ENCODE peak calls at places on chromosomes 12 and 14, in ten cellular contexts. C is COR-L47; O is sciatic nerve; W is DMS 273 treated with DMSO at 0.1 percent for 48 hours; E is NCI-H1105; T is stimulated activated CD4-positive, alpha-beta T cell treated with anti-CD3 and anti-CD28 coated beads, Interleukin-1b, Interleukin-23, amount 100 ng/mL, for 48 hours; L is type B pancreatic cell; D is Jurkat, Clone E6-1; K is stimulated activated CD8-positive, alpha-beta memory T cell treated with anti-CD3 and anti-CD28 coated beads, Interleukin-4, amount 100 ng/mL, for 24 hours; I is endothelial cell. Q is an unnamed sample.

GRCh38 chr12:102593128-102593527 is 112.8 kb upstream of the IGF1 start:
- DNase-seq in C (no peak), O (no peak), W (no peak), E (no peak), T (no peak), L (no peak), D (no peak), K (no peak), I (no peak), Q (no peak)

GRCh38 chr14:95500772-95501401 is 15.6 kb downstream of the SYNE3 start:
- DNase-seq in C (no peak), O (peak), W (no peak), E (no peak), T (no peak), L (no peak), D (no peak), K (no peak), I (no peak), Q (no peak)

GRCh38 chr12:51269174-51270066 is 795 bp downstream of the SMAGP start:
- DNase-seq in C (no peak), O (peak), W (no peak), E (no peak), T (peak), L (peak), D (no peak), K (peak), I (peak), Q (peak)

GRCh38 chr14:73787760-73788508 is 63.7 kb upstream of the PTGR2 start:
- DNase-seq in C (no peak), O (no peak), W (no peak), E (no peak), T (peak), L (no peak), D (no peak), K (no peak), I (no peak), Q (no peak)

GRCh38 chr12:114025935-114026334 is 59.8 kb upstream of the RBM19 start:
- DNase-seq in C (no peak), O (no peak), W (no peak), E (no peak), T (no peak), L (no peak), D (no peak), K (no peak), I (no peak), Q (no peak)

GRCh38 chr12:121713257-121714155 is 954 bp downstream of the TMEM120B start:
- DNase-seq in C (no peak), O (peak), W (no peak), E (no peak), T (no peak), L (no peak), D (no peak), K (no peak), I (no peak), Q (no peak)

GRCh38 chr12:122866950-122867607 is 28.8 kb downstream of the VPS37B start:
- DNase-seq in C (no peak), O (peak), W (no peak), E (no peak), T (no peak), L (no peak), D (no peak), K (no peak), I (no peak), Q (no peak)

GRCh38 chr14:67457782-67458181 is 30.7 kb downstream of the TMEM229B start:
- DNase-seq in C (no peak), O (no peak), W (no peak), E (no peak), T (no peak), L (no peak), D (no peak), K (no peak), I (no peak), Q (peak)

GRCh38 chr12:31736472-31736871 is 7.7 kb upstream of the AMN1 start:
- DNase-seq in C (no peak), O (no peak), W (no peak), E (no peak), T (peak), L (no peak), D (peak), K (peak), I (no peak), Q (no peak)

GRCh38 chr12:56382611-56383010 is 20.0 kb upstream of the APOF start:
- DNase-seq in C (no peak), O (no peak), W (no peak), E (no peak), T (no peak), L (no peak), D (no peak), K (no peak), I (no peak), Q (no peak)

GRCh38 chr12:108241961-108242360 is 97.2 kb downstream of the CMKLR1 start:
- DNase-seq in C (no peak), O (no peak), W (no peak), E (no peak), T (no peak), L (no peak), D (no peak), K (no peak), I (no peak), Q (no peak)

GRCh38 chr12:96195845-96196451 is 1.8 kb downstream of the ELK3 start:
- DNase-seq in C (no peak), O (no peak), W (no peak), E (no peak), T (peak), L (no peak), D (no peak), K (peak), I (no peak), Q (peak)

GRCh38 chr14:55117816-55118441 is 11.1 kb upstream of the LGALS3 start:
- DNase-seq in C (no peak), O (no peak), W (no peak), E (no peak), T (no peak), L (no peak), D (peak), K (no peak), I (no peak), Q (no peak)

GRCh38 chr12:31355747-31356107 is 29.8 kb upstream of the SINHCAF start:
- DNase-seq in C (no peak), O (no peak), W (no peak), E (no peak), T (no peak), L (no peak), D (no peak), K (no peak), I (no peak), Q (no peak)

GRCh38 chr14:69149461-69150244 is 3.3 kb downstream of the DCAF5 start:
- DNase-seq in C (no peak), O (no peak), W (no peak), E (no peak), T (no peak), L (no peak), D (no peak), K (no peak), I (no peak), Q (no peak)

GRCh38 chr12:107512391-107512790 is 173.2 kb upstream of the PWP1 start:
- DNase-seq in C (no peak), O (no peak), W (no peak), E (no peak), T (no peak), L (no peak), D (no peak), K (no peak), I (no peak), Q (no peak)

GRCh38 chr12:50186667-50187066 is 19.5 kb upstream of the CERS5 start:
- DNase-seq in C (no peak), O (no peak), W (no peak), E (no peak), T (no peak), L (no peak), D (no peak), K (no peak), I (no peak), Q (no peak)

GRCh38 chr12:45343269-45344051 is 127.6 kb downstream of the ANO6 start:
- DNase-seq in C (no peak), O (no peak), W (no peak), E (no peak), T (no peak), L (no peak), D (no peak), K (no peak), I (no peak), Q (no peak)

GRCh38 chr12:110641512-110641911 is 27.6 kb downstream of the TCTN1 start:
- DNase-seq in C (no peak), O (no peak), W (no peak), E (no peak), T (no peak), L (no peak), D (no peak), K (no peak), I (no peak), Q (peak)

GRCh38 chr14:27184371-27184901 is 586.6 kb upstream of the NOVA1 start:
- DNase-seq in C (peak), O (no peak), W (no peak), E (peak), T (no peak), L (no peak), D (no peak), K (no peak), I (no peak), Q (no peak)